ENCODE peak calls at places on chromosomes 3 and 15, in eight cellular contexts. One of them, this sample, is unnamed.

GRCh38 chr3:30113906-30114305 is 492.5 kb upstream of the TGFBR2 start:
- DNase-seq in transverse colon: no peak
- DNase-seq in A549: no peak
- DNase-seq in SK-N-SH: no peak
- DNase-seq in tibial nerve: no peak
- DNase-seq in suprapubic skin: no peak
- DNase-seq in GM12878: no peak
- DNase-seq in ovary: no peak
- DNase-seq in this sample: no peak

GRCh38 chr3:12316721-12317351 is 28.0 kb downstream of the PPARG start:
- DNase-seq in SK-N-SH: no peak
- DNase-seq in GM12878: peak; percentile 5
- DNase-seq in suprapubic skin: no peak
- DNase-seq in ovary: no peak
- DNase-seq in A549: peak; percentile 67
- DNase-seq in transverse colon: no peak
- DNase-seq in tibial nerve: no peak
- DNase-seq in this sample: no peak

GRCh38 chr3:159186581-159186980 is 384.7 kb downstream of the MFSD1 start:
- DNase-seq in transverse colon: no peak
- DNase-seq in SK-N-SH: no peak
- DNase-seq in A549: no peak
- DNase-seq in suprapubic skin: no peak
- DNase-seq in GM12878: peak; percentile 37
- DNase-seq in tibial nerve: no peak
- DNase-seq in ovary: no peak
- DNase-seq in this sample: no peak

GRCh38 chr15:62119926-62120273 is 45.2 kb downstream of the C2CD4B start:
- DNase-seq in GM12878: no peak
- DNase-seq in A549: no peak
- DNase-seq in SK-N-SH: no peak
- DNase-seq in ovary: no peak
- DNase-seq in suprapubic skin: no peak
- DNase-seq in transverse colon: no peak
- DNase-seq in tibial nerve: no peak
- DNase-seq in this sample: no peak

GRCh38 chr3:140035856-140036255 is 100.9 kb downstream of the CLSTN2 start:
- DNase-seq in A549: no peak
- DNase-seq in SK-N-SH: no peak
- DNase-seq in suprapubic skin: no peak
- DNase-seq in ovary: no peak
- DNase-seq in GM12878: no peak
- DNase-seq in transverse colon: no peak
- DNase-seq in tibial nerve: no peak
- DNase-seq in this sample: no peak

GRCh38 chr15:78171864-78172472 is 22.8 kb downstream of the IDH3A start:
- DNase-seq in suprapubic skin: no peak
- DNase-seq in tibial nerve: no peak
- DNase-seq in A549: no peak
- DNase-seq in transverse colon: no peak
- DNase-seq in ovary: no peak
- DNase-seq in SK-N-SH: no peak
- DNase-seq in GM12878: no peak
- DNase-seq in this sample: no peak

GRCh38 chr3:72487946-72488735 is 360.1 kb downstream of the SHQ1 start:
- DNase-seq in SK-N-SH: no peak
- DNase-seq in A549: no peak
- DNase-seq in ovary: no peak
- DNase-seq in suprapubic skin: no peak
- DNase-seq in GM12878: no peak
- DNase-seq in transverse colon: no peak
- DNase-seq in tibial nerve: no peak
- DNase-seq in this sample: peak; percentile 59

GRCh38 chr15:39468828-39469227 is 112.1 kb upstream of the THBS1 start:
- DNase-seq in ovary: no peak
- DNase-seq in A549: no peak
- DNase-seq in SK-N-SH: no peak
- DNase-seq in transverse colon: no peak
- DNase-seq in GM12878: no peak
- DNase-seq in tibial nerve: no peak
- DNase-seq in suprapubic skin: no peak
- DNase-seq in this sample: no peak

GRCh38 chr3:73586190-73586589 is 38.6 kb downstream of the PDZRN3 start:
- DNase-seq in suprapubic skin: no peak
- DNase-seq in tibial nerve: no peak
- DNase-seq in GM12878: no peak
- DNase-seq in A549: no peak
- DNase-seq in transverse colon: no peak
- DNase-seq in ovary: no peak
- DNase-seq in SK-N-SH: no peak
- DNase-seq in this sample: no peak

GRCh38 chr15:78917888-78918287 is 27.0 kb downstream of the CTSH start:
- DNase-seq in GM12878: no peak
- DNase-seq in tibial nerve: no peak
- DNase-seq in SK-N-SH: no peak
- DNase-seq in ovary: no peak
- DNase-seq in A549: no peak
- DNase-seq in transverse colon: no peak
- DNase-seq in suprapubic skin: no peak
- DNase-seq in this sample: no peak

GRCh38 chr3:64398431-64398830 is 173.2 kb upstream of the PRICKLE2 start:
- DNase-seq in SK-N-SH: no peak
- DNase-seq in ovary: no peak
- DNase-seq in transverse colon: no peak
- DNase-seq in A549: no peak
- DNase-seq in tibial nerve: no peak
- DNase-seq in GM12878: no peak
- DNase-seq in suprapubic skin: no peak
- DNase-seq in this sample: no peak

GRCh38 chr3:184391266-184391665 is 11.4 kb downstream of the CHRD start:
- DNase-seq in tibial nerve: no peak
- DNase-seq in A549: no peak
- DNase-seq in transverse colon: no peak
- DNase-seq in SK-N-SH: no peak
- DNase-seq in GM12878: no peak
- DNase-seq in suprapubic skin: no peak
- DNase-seq in ovary: no peak
- DNase-seq in this sample: no peak

GRCh38 chr3:120450914-120451669 is at the start of gene FSTL1:
- DNase-seq in suprapubic skin: peak; percentile 82
- DNase-seq in A549: no peak
- DNase-seq in ovary: peak; percentile 74
- DNase-seq in SK-N-SH: peak; percentile 91
- DNase-seq in tibial nerve: peak; percentile 60
- DNase-seq in transverse colon: peak; percentile 43
- DNase-seq in GM12878: no peak
- DNase-seq in this sample: no peak

DNA sequence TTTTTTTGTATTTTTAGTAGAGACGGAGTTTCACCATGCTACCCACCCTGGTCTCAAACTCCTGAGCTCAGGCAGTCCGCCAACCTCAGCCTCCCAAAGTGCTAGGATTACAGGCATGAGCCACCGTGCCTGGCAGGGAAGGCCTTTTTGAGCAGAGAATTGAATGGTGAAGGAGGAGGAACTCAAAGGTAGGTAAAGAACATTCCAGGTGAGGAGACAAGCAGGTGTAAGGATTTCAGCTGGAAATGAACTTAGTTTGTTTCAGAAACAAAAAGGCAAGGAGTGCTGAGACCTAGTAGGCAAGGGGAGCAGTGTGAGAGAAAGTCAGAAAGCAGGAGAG is 2.5 kb downstream of the TICRR start:
- DNase-seq in suprapubic skin: no peak
- DNase-seq in GM12878: no peak
- DNase-seq in tibial nerve: no peak
- DNase-seq in transverse colon: no peak
- DNase-seq in ovary: no peak
- DNase-seq in A549: no peak
- DNase-seq in SK-N-SH: no peak
- DNase-seq in this sample: no peak
- TF ChIP-seq EP300 in suprapubic skin: no peak
- TF ChIP-seq EP300 in GM12878: no peak
- TF ChIP-seq EP300 in tibial nerve: no peak
- TF ChIP-seq EP300 in transverse colon: no peak
- TF ChIP-seq EP300 in ovary: no peak
- TF ChIP-seq EP300 in A549: no peak
- TF ChIP-seq EP300 in SK-N-SH: no peak
- TF ChIP-seq EP300 in this sample: no peak

GRCh38 chr15:80997692-80998091 is 3.0 kb upstream of the TLNRD1 start:
- DNase-seq in transverse colon: no peak
- DNase-seq in GM12878: no peak
- DNase-seq in SK-N-SH: no peak
- DNase-seq in A549: no peak
- DNase-seq in tibial nerve: no peak
- DNase-seq in suprapubic skin: no peak
- DNase-seq in ovary: no peak
- DNase-seq in this sample: no peak
- H3K9me3 ChIP-seq in transverse colon: peaks cover 4% of the 10 kb centered on the region
- H3K9me3 ChIP-seq in GM12878: no peaks in the 10 kb centered on the region
- H3K9me3 ChIP-seq in SK-N-SH: no peaks in the 10 kb centered on the region
- H3K9me3 ChIP-seq in A549: no peaks in the 10 kb centered on the region
- H3K9me3 ChIP-seq in tibial nerve: peaks cover 4% of the 10 kb centered on the region
- H3K9me3 ChIP-seq in suprapubic skin: no peaks in the 10 kb centered on the region
- H3K9me3 ChIP-seq in ovary: no peaks in the 10 kb centered on the region
- H3K9me3 ChIP-seq in this sample: no peaks in the 10 kb centered on the region

GRCh38 chr3:194779729-194780224 is 94.1 kb downstream of the FAM43A start:
- DNase-seq in SK-N-SH: no peak
- DNase-seq in tibial nerve: no peak
- DNase-seq in ovary: no peak
- DNase-seq in transverse colon: no peak
- DNase-seq in A549: no peak
- DNase-seq in GM12878: no peak
- DNase-seq in suprapubic skin: no peak
- DNase-seq in this sample: no peak
- TF ChIP-seq EP300 in SK-N-SH: no peak
- TF ChIP-seq EP300 in tibial nerve: no peak
- TF ChIP-seq EP300 in ovary: no peak
- TF ChIP-seq EP300 in transverse colon: no peak
- TF ChIP-seq EP300 in A549: no peak
- TF ChIP-seq EP300 in GM12878: no peak
- TF ChIP-seq EP300 in suprapubic skin: no peak
- TF ChIP-seq EP300 in this sample: no peak

GRCh38 chr15:63881431-63881830 is 47.7 kb upstream of the HERC1 start:
- DNase-seq in A549: no peak
- DNase-seq in GM12878: peak; percentile 81
- DNase-seq in tibial nerve: no peak
- DNase-seq in ovary: no peak
- DNase-seq in transverse colon: no peak
- DNase-seq in SK-N-SH: no peak
- DNase-seq in suprapubic skin: no peak
- DNase-seq in this sample: no peak

GRCh38 chr15:63887630-63888029 is 53.9 kb upstream of the HERC1 start:
- DNase-seq in ovary: no peak
- DNase-seq in SK-N-SH: no peak
- DNase-seq in GM12878: no peak
- DNase-seq in tibial nerve: no peak
- DNase-seq in suprapubic skin: no peak
- DNase-seq in transverse colon: no peak
- DNase-seq in A549: no peak
- DNase-seq in this sample: no peak

GRCh38 chr15:63888146-63888545 is 54.4 kb upstream of the HERC1 start:
- DNase-seq in tibial nerve: no peak
- DNase-seq in SK-N-SH: no peak
- DNase-seq in suprapubic skin: no peak
- DNase-seq in GM12878: no peak
- DNase-seq in transverse colon: no peak
- DNase-seq in ovary: no peak
- DNase-seq in A549: no peak
- DNase-seq in this sample: no peak

GRCh38 chr15:63888823-63889222 is 55.1 kb upstream of the HERC1 start:
- DNase-seq in suprapubic skin: no peak
- DNase-seq in ovary: no peak
- DNase-seq in SK-N-SH: no peak
- DNase-seq in tibial nerve: no peak
- DNase-seq in A549: no peak
- DNase-seq in GM12878: no peak
- DNase-seq in transverse colon: no peak
- DNase-seq in this sample: no peak

GRCh38 chr15:63884953-63885352 is 51.2 kb upstream of the HERC1 start:
- DNase-seq in GM12878: no peak
- DNase-seq in suprapubic skin: no peak
- DNase-seq in SK-N-SH: no peak
- DNase-seq in transverse colon: no peak
- DNase-seq in tibial nerve: no peak
- DNase-seq in ovary: no peak
- DNase-seq in A549: no peak
- DNase-seq in this sample: no peak
- H3K9me3 ChIP-seq in GM12878: no peaks in the 10 kb centered on the region
- H3K9me3 ChIP-seq in suprapubic skin: no peaks in the 10 kb centered on the region
- H3K9me3 ChIP-seq in SK-N-SH: no peaks in the 10 kb centered on the region
- H3K9me3 ChIP-seq in transverse colon: no peaks in the 10 kb centered on the region
- H3K9me3 ChIP-seq in tibial nerve: no peaks in the 10 kb centered on the region
- H3K9me3 ChIP-seq in ovary: no peaks in the 10 kb centered on the region
- H3K9me3 ChIP-seq in A549: no peaks in the 10 kb centered on the region
- H3K9me3 ChIP-seq in this sample: no peaks in the 10 kb centered on the region

GRCh38 chr15:100849021-100849831 is 30.4 kb upstream of the ALDH1A3 start:
- DNase-seq in GM12878: no peak
- DNase-seq in A549: peak; percentile 82
- DNase-seq in suprapubic skin: no peak
- DNase-seq in ovary: peak; percentile 39
- DNase-seq in transverse colon: peak; percentile 72
- DNase-seq in tibial nerve: no peak
- DNase-seq in SK-N-SH: no peak
- DNase-seq in this sample: peak; percentile 73
- TF ChIP-seq EP300 in GM12878: no peak
- TF ChIP-seq EP300 in A549: no peak
- TF ChIP-seq EP300 in suprapubic skin: no peak
- TF ChIP-seq EP300 in ovary: no peak
- TF ChIP-seq EP300 in transverse colon: no peak
- TF ChIP-seq EP300 in tibial nerve: peak; percentile 15
- TF ChIP-seq EP300 in SK-N-SH: no peak
- TF ChIP-seq EP300 in this sample: no peak

This sample was measured in upper lobe of left lung.